ENCODE peak calls at places on chromosome 13, in seven cellular contexts. One of them, this sample, is unnamed.

GRCh38 chr13:107866007-107866665 is 349.2 kb downstream of the LIG4 start:
- DNase-seq in HL-60: no peak
- DNase-seq in PC-3: peak
- DNase-seq in heart left ventricle: no peak
- DNase-seq in right lobe of liver: no peak
- DNase-seq in cardiac muscle cell: peak
- DNase-seq in spleen: no peak
- DNase-seq in this sample: no peak

GRCh38 chr13:44739539-44739938 is 163.4 kb upstream of the TSC22D1 start:
- DNase-seq in HL-60: no peak
- DNase-seq in PC-3: no peak
- DNase-seq in heart left ventricle: no peak
- DNase-seq in right lobe of liver: no peak
- DNase-seq in cardiac muscle cell: no peak
- DNase-seq in spleen: no peak
- DNase-seq in this sample: no peak

GRCh38 chr13:29683041-29683440 is 87.6 kb upstream of the SLC7A1 start:
- DNase-seq in HL-60: no peak
- DNase-seq in PC-3: no peak
- DNase-seq in heart left ventricle: no peak
- DNase-seq in right lobe of liver: no peak
- DNase-seq in cardiac muscle cell: no peak
- DNase-seq in spleen: no peak
- DNase-seq in this sample: no peak

GRCh38 chr13:46831588-46832194 is 34.7 kb upstream of the ESD start:
- DNase-seq in HL-60: peak
- DNase-seq in PC-3: peak
- DNase-seq in heart left ventricle: no peak
- DNase-seq in right lobe of liver: no peak
- DNase-seq in cardiac muscle cell: peak
- DNase-seq in spleen: no peak
- DNase-seq in this sample: peak

GRCh38 chr13:30047154-30047874 is 196.9 kb upstream of the UBL3 start:
- DNase-seq in HL-60: peak
- DNase-seq in PC-3: no peak
- DNase-seq in heart left ventricle: no peak
- DNase-seq in right lobe of liver: no peak
- DNase-seq in cardiac muscle cell: no peak
- DNase-seq in spleen: no peak
- DNase-seq in this sample: no peak

GRCh38 chr13:50214514-50214913 is 199.3 kb downstream of the KCNRG start:
- DNase-seq in HL-60: no peak
- DNase-seq in PC-3: peak
- DNase-seq in heart left ventricle: no peak
- DNase-seq in right lobe of liver: no peak
- DNase-seq in cardiac muscle cell: no peak
- DNase-seq in spleen: no peak
- DNase-seq in this sample: no peak

GRCh38 chr13:113777311-113778260 is 18.6 kb downstream of the TMEM255B start:
- DNase-seq in HL-60: no peak
- DNase-seq in PC-3: no peak
- DNase-seq in heart left ventricle: no peak
- DNase-seq in right lobe of liver: no peak
- DNase-seq in cardiac muscle cell: peak
- DNase-seq in spleen: peak
- DNase-seq in this sample: no peak

GRCh38 chr13:28325022-28325421 is 169.9 kb downstream of the FLT1 start:
- DNase-seq in HL-60: no peak
- DNase-seq in PC-3: no peak
- DNase-seq in heart left ventricle: peak
- DNase-seq in right lobe of liver: no peak
- DNase-seq in cardiac muscle cell: no peak
- DNase-seq in spleen: no peak
- DNase-seq in this sample: no peak

DNA sequence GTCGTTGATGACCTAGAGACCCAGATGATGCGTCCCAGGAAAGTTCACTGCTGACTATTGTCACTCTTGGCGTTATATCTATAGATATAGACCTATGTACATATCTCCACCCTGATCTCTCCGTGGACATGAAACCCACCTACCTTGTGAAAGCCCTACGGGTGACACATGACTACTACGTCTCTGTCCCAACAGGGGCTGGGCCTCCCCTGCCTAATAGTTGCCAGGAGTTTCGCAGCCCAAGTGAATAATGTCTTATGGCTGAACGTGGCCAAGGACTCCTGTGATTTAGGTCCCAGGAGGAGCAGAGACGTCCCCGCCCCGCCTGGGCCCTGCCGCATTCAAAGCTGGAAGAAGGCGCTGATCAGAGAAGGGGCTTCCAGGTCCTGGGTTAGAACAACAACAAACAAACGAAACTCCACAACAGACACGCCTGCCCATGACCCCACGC is 4.9 kb upstream of the POU4F1 start:
- DNase-seq in HL-60: no peak
- DNase-seq in PC-3: no peak
- DNase-seq in heart left ventricle: no peak
- DNase-seq in right lobe of liver: no peak
- DNase-seq in cardiac muscle cell: no peak
- DNase-seq in spleen: no peak
- DNase-seq in this sample: no peak
- H3K4me3 ChIP-seq in HL-60: no peak
- H3K4me3 ChIP-seq in PC-3: no peak
- H3K4me3 ChIP-seq in heart left ventricle: peak
- H3K4me3 ChIP-seq in right lobe of liver: peak
- H3K4me3 ChIP-seq in cardiac muscle cell: peak
- H3K4me3 ChIP-seq in spleen: peak
- H3K4me3 ChIP-seq in this sample: peak

GRCh38 chr13:51581148-51581820 is 3.0 kb upstream of the WDFY2 start:
- DNase-seq in HL-60: no peak
- DNase-seq in PC-3: no peak
- DNase-seq in heart left ventricle: no peak
- DNase-seq in right lobe of liver: no peak
- DNase-seq in cardiac muscle cell: no peak
- DNase-seq in spleen: no peak
- DNase-seq in this sample: no peak

GRCh38 chr13:51584731-51585191 is 499 bp downstream of the WDFY2 start:
- DNase-seq in HL-60: peak
- DNase-seq in PC-3: peak
- DNase-seq in heart left ventricle: no peak
- DNase-seq in right lobe of liver: peak
- DNase-seq in cardiac muscle cell: peak
- DNase-seq in spleen: no peak
- DNase-seq in this sample: no peak

GRCh38 chr13:51583875-51584730 is at the start of gene WDFY2:
- DNase-seq in HL-60: peak
- DNase-seq in PC-3: peak
- DNase-seq in heart left ventricle: peak
- DNase-seq in right lobe of liver: peak
- DNase-seq in cardiac muscle cell: peak
- DNase-seq in spleen: peak
- DNase-seq in this sample: peak

GRCh38 chr13:51585234-51585672 is 991 bp downstream of the WDFY2 start:
- DNase-seq in HL-60: peak
- DNase-seq in PC-3: no peak
- DNase-seq in heart left ventricle: peak
- DNase-seq in right lobe of liver: no peak
- DNase-seq in cardiac muscle cell: peak
- DNase-seq in spleen: no peak
- DNase-seq in this sample: no peak

GRCh38 chr13:51583469-51583874 is 790 bp upstream of the WDFY2 start:
- DNase-seq in HL-60: no peak
- DNase-seq in PC-3: no peak
- DNase-seq in heart left ventricle: no peak
- DNase-seq in right lobe of liver: no peak
- DNase-seq in cardiac muscle cell: no peak
- DNase-seq in spleen: no peak
- DNase-seq in this sample: no peak
- H3K4me3 ChIP-seq in HL-60: peak
- H3K4me3 ChIP-seq in PC-3: peak
- H3K4me3 ChIP-seq in heart left ventricle: peak
- H3K4me3 ChIP-seq in right lobe of liver: peak
- H3K4me3 ChIP-seq in cardiac muscle cell: peak
- H3K4me3 ChIP-seq in spleen: peak
- H3K4me3 ChIP-seq in this sample: peak

GRCh38 chr13:91314888-91315287 is 32.6 kb upstream of the MIR17HG start:
- DNase-seq in HL-60: no peak
- DNase-seq in PC-3: no peak
- DNase-seq in heart left ventricle: no peak
- DNase-seq in right lobe of liver: no peak
- DNase-seq in cardiac muscle cell: no peak
- DNase-seq in spleen: no peak
- DNase-seq in this sample: no peak

GRCh38 chr13:91313103-91313502 is 34.4 kb upstream of the MIR17HG start:
- DNase-seq in HL-60: no peak
- DNase-seq in PC-3: peak
- DNase-seq in heart left ventricle: no peak
- DNase-seq in right lobe of liver: no peak
- DNase-seq in cardiac muscle cell: peak
- DNase-seq in spleen: no peak
- DNase-seq in this sample: no peak

GRCh38 chr13:91311491-91311890 is 36.0 kb upstream of the MIR17HG start:
- DNase-seq in HL-60: no peak
- DNase-seq in PC-3: no peak
- DNase-seq in heart left ventricle: no peak
- DNase-seq in right lobe of liver: no peak
- DNase-seq in cardiac muscle cell: no peak
- DNase-seq in spleen: no peak
- DNase-seq in this sample: no peak

GRCh38 chr13:91312324-91312723 is 35.2 kb upstream of the MIR17HG start:
- DNase-seq in HL-60: no peak
- DNase-seq in PC-3: no peak
- DNase-seq in heart left ventricle: no peak
- DNase-seq in right lobe of liver: no peak
- DNase-seq in cardiac muscle cell: no peak
- DNase-seq in spleen: no peak
- DNase-seq in this sample: no peak

GRCh38 chr13:91313581-91313980 is 33.9 kb upstream of the MIR17HG start:
- DNase-seq in HL-60: no peak
- DNase-seq in PC-3: no peak
- DNase-seq in heart left ventricle: no peak
- DNase-seq in right lobe of liver: no peak
- DNase-seq in cardiac muscle cell: no peak
- DNase-seq in spleen: no peak
- DNase-seq in this sample: no peak
- H3K4me3 ChIP-seq in HL-60: no peak
- H3K4me3 ChIP-seq in PC-3: no peak
- H3K4me3 ChIP-seq in heart left ventricle: no peak
- H3K4me3 ChIP-seq in right lobe of liver: no peak
- H3K4me3 ChIP-seq in cardiac muscle cell: no peak
- H3K4me3 ChIP-seq in spleen: no peak
- H3K4me3 ChIP-seq in this sample: no peak

GRCh38 chr13:75454497-75454896 is 27.5 kb downstream of the TBC1D4 start:
- DNase-seq in HL-60: no peak
- DNase-seq in PC-3: no peak
- DNase-seq in heart left ventricle: no peak
- DNase-seq in right lobe of liver: no peak
- DNase-seq in cardiac muscle cell: no peak
- DNase-seq in spleen: no peak
- DNase-seq in this sample: no peak

GRCh38 chr13:75446874-75447273 is 35.1 kb downstream of the TBC1D4 start:
- DNase-seq in HL-60: no peak
- DNase-seq in PC-3: no peak
- DNase-seq in heart left ventricle: no peak
- DNase-seq in right lobe of liver: no peak
- DNase-seq in cardiac muscle cell: no peak
- DNase-seq in spleen: no peak
- DNase-seq in this sample: no peak

GRCh38 chr13:75455962-75456361 is 26.0 kb downstream of the TBC1D4 start:
- DNase-seq in HL-60: no peak
- DNase-seq in PC-3: no peak
- DNase-seq in heart left ventricle: no peak
- DNase-seq in right lobe of liver: no peak
- DNase-seq in cardiac muscle cell: no peak
- DNase-seq in spleen: no peak
- DNase-seq in this sample: no peak

GRCh38 chr13:75447493-75447892 is 34.5 kb downstream of the TBC1D4 start:
- DNase-seq in HL-60: no peak
- DNase-seq in PC-3: no peak
- DNase-seq in heart left ventricle: no peak
- DNase-seq in right lobe of liver: no peak
- DNase-seq in cardiac muscle cell: no peak
- DNase-seq in spleen: no peak
- DNase-seq in this sample: no peak

DNA sequence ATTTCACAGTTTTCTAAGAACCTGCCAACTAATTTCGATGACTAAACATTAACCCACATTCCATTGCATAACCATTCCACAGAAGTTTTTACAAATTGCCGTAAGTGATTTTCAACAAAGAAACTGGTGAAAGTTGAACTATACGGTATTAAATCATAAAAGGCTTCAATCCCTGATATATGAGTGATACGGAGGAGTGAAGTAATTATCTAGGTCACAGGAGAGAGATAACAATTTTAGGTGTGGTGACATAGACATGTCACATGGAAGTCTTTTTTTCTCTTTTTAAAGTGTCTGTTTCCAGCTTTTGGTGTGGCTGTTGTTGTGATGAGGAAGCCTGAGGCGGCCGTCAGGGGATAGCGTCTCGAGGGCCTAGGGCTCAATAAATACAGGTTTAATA is 29.4 kb downstream of the TBC1D4 start:
- DNase-seq in HL-60: no peak
- DNase-seq in PC-3: no peak
- DNase-seq in heart left ventricle: no peak
- DNase-seq in right lobe of liver: no peak
- DNase-seq in cardiac muscle cell: no peak
- DNase-seq in spleen: no peak
- DNase-seq in this sample: no peak
- H3K4me3 ChIP-seq in HL-60: no peak
- H3K4me3 ChIP-seq in PC-3: no peak
- H3K4me3 ChIP-seq in heart left ventricle: no peak
- H3K4me3 ChIP-seq in right lobe of liver: peak
- H3K4me3 ChIP-seq in cardiac muscle cell: no peak
- H3K4me3 ChIP-seq in spleen: no peak
- H3K4me3 ChIP-seq in this sample: no peak

GRCh38 chr13:105290596-105290995 is 1244.9 kb downstream of the EFNB2 start:
- DNase-seq in HL-60: no peak
- DNase-seq in PC-3: no peak
- DNase-seq in heart left ventricle: no peak
- DNase-seq in right lobe of liver: no peak
- DNase-seq in cardiac muscle cell: no peak
- DNase-seq in spleen: no peak
- DNase-seq in this sample: no peak
- H3K4me3 ChIP-seq in HL-60: no peak
- H3K4me3 ChIP-seq in PC-3: no peak
- H3K4me3 ChIP-seq in heart left ventricle: no peak
- H3K4me3 ChIP-seq in right lobe of liver: no peak
- H3K4me3 ChIP-seq in cardiac muscle cell: no peak
- H3K4me3 ChIP-seq in spleen: no peak
- H3K4me3 ChIP-seq in this sample: no peak

GRCh38 chr13:75871059-75871458 is 234.9 kb downstream of the LMO7 start:
- DNase-seq in HL-60: no peak
- DNase-seq in PC-3: no peak
- DNase-seq in heart left ventricle: no peak
- DNase-seq in right lobe of liver: no peak
- DNase-seq in cardiac muscle cell: no peak
- DNase-seq in spleen: no peak
- DNase-seq in this sample: no peak
- H3K4me3 ChIP-seq in HL-60: no peak
- H3K4me3 ChIP-seq in PC-3: peak
- H3K4me3 ChIP-seq in heart left ventricle: peak
- H3K4me3 ChIP-seq in right lobe of liver: peak
- H3K4me3 ChIP-seq in cardiac muscle cell: no peak
- H3K4me3 ChIP-seq in spleen: no peak
- H3K4me3 ChIP-seq in this sample: peak